ENCODE peak calls at places on chromosome 22, in ten cellular contexts. One of them, this sample, is unnamed. For H3K27me3, the result is how much of the 10 kb centered on the place peaks cover.

GRCh38 chr22:39243443-39244072 is 1.2 kb downstream of the PDGFB start:
- DNase-seq in esophagus squamous epithelium: no peak
- DNase-seq in gastrocnemius medialis: no peak
- DNase-seq in Caco-2: peak
- DNase-seq in bronchial epithelial cell: no peak
- DNase-seq in HepG2: peak
- DNase-seq in pancreas: peak
- DNase-seq in iPS DF 6.9: no peak
- DNase-seq in uterus: no peak
- DNase-seq in fibroblast of lung: no peak
- DNase-seq in this sample: no peak

GRCh38 chr22:38782402-38783094 is 11.4 kb downstream of the DNAL4 start:
- DNase-seq in Caco-2: no peak
- DNase-seq in pancreas: no peak
- DNase-seq in HepG2: no peak
- DNase-seq in fibroblast of lung: no peak
- DNase-seq in gastrocnemius medialis: no peak
- DNase-seq in bronchial epithelial cell: no peak
- DNase-seq in uterus: no peak
- DNase-seq in iPS DF 6.9: no peak
- DNase-seq in esophagus squamous epithelium: no peak
- DNase-seq in this sample: no peak

GRCh38 chr22:21917206-21917958 is 35.3 kb downstream of the PPM1F start:
- DNase-seq in uterus: no peak
- DNase-seq in Caco-2: no peak
- DNase-seq in gastrocnemius medialis: no peak
- DNase-seq in HepG2: peak
- DNase-seq in iPS DF 6.9: no peak
- DNase-seq in fibroblast of lung: peak
- DNase-seq in esophagus squamous epithelium: no peak
- DNase-seq in pancreas: peak
- DNase-seq in bronchial epithelial cell: no peak
- DNase-seq in this sample: no peak

GRCh38 chr22:42324566-42324965 is 54.1 kb upstream of the TCF20 start:
- DNase-seq in uterus: no peak
- DNase-seq in Caco-2: no peak
- DNase-seq in esophagus squamous epithelium: no peak
- DNase-seq in bronchial epithelial cell: no peak
- DNase-seq in pancreas: no peak
- DNase-seq in gastrocnemius medialis: no peak
- DNase-seq in iPS DF 6.9: no peak
- DNase-seq in fibroblast of lung: no peak
- DNase-seq in HepG2: no peak
- DNase-seq in this sample: no peak

GRCh38 chr22:28141614-28142013 is 222.6 kb upstream of the PITPNB start:
- DNase-seq in esophagus squamous epithelium: no peak
- DNase-seq in bronchial epithelial cell: peak
- DNase-seq in pancreas: no peak
- DNase-seq in gastrocnemius medialis: no peak
- DNase-seq in HepG2: no peak
- DNase-seq in uterus: no peak
- DNase-seq in Caco-2: no peak
- DNase-seq in iPS DF 6.9: no peak
- DNase-seq in fibroblast of lung: peak
- DNase-seq in this sample: peak

GRCh38 chr22:22237521-22237920 is 7.1 kb upstream of the VPREB1 start:
- DNase-seq in bronchial epithelial cell: no peak
- DNase-seq in fibroblast of lung: no peak
- DNase-seq in uterus: no peak
- DNase-seq in pancreas: no peak
- DNase-seq in Caco-2: no peak
- DNase-seq in iPS DF 6.9: no peak
- DNase-seq in HepG2: no peak
- DNase-seq in esophagus squamous epithelium: no peak
- DNase-seq in gastrocnemius medialis: no peak
- DNase-seq in this sample: no peak

GRCh38 chr22:42271191-42271813 is 849 bp upstream of the TCF20 start:
- DNase-seq in fibroblast of lung: no peak
- DNase-seq in bronchial epithelial cell: no peak
- DNase-seq in Caco-2: no peak
- DNase-seq in iPS DF 6.9: no peak
- DNase-seq in gastrocnemius medialis: no peak
- DNase-seq in esophagus squamous epithelium: no peak
- DNase-seq in pancreas: no peak
- DNase-seq in uterus: no peak
- DNase-seq in HepG2: no peak
- DNase-seq in this sample: no peak

GRCh38 chr22:42644422-42645340 is 4.3 kb upstream of the ATP5MGL start:
- DNase-seq in uterus: no peak
- DNase-seq in pancreas: no peak
- DNase-seq in bronchial epithelial cell: no peak
- DNase-seq in fibroblast of lung: peak
- DNase-seq in iPS DF 6.9: no peak
- DNase-seq in HepG2: no peak
- DNase-seq in esophagus squamous epithelium: no peak
- DNase-seq in Caco-2: no peak
- DNase-seq in gastrocnemius medialis: no peak
- DNase-seq in this sample: no peak

GRCh38 chr22:41951898-41952474 is at the start of gene SMIM45:
- DNase-seq in esophagus squamous epithelium: no peak
- DNase-seq in HepG2: no peak
- DNase-seq in pancreas: no peak
- DNase-seq in gastrocnemius medialis: no peak
- DNase-seq in uterus: no peak
- DNase-seq in iPS DF 6.9: no peak
- DNase-seq in fibroblast of lung: no peak
- DNase-seq in bronchial epithelial cell: no peak
- DNase-seq in Caco-2: no peak
- DNase-seq in this sample: no peak

GRCh38 chr22:30923168-30923900 is 45.2 kb downstream of the MORC2 start:
- DNase-seq in iPS DF 6.9: no peak
- DNase-seq in esophagus squamous epithelium: no peak
- DNase-seq in gastrocnemius medialis: no peak
- DNase-seq in HepG2: no peak
- DNase-seq in Caco-2: no peak
- DNase-seq in uterus: no peak
- DNase-seq in bronchial epithelial cell: no peak
- DNase-seq in pancreas: no peak
- DNase-seq in fibroblast of lung: no peak
- DNase-seq in this sample: no peak

DNA sequence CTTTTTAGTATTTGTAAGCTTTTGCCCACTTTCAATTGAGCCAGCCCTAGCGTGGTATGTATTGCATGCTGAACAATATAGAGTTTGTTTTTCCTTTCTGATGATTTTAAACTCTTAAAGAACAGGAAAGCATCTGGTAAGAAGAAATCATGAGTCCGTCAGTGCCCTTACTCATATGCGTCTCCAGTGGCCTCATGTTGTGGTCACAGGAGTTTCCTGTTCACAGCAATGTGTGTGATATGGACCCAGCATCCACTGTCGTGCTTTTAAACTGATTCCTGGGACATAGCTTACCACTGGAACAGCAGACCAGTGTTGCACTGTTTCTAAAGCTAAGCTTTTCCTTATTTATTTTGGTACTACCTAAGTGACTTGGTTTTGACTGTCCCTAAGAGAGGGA is 40.1 kb downstream of the BID start:
- DNase-seq in gastrocnemius medialis: no peak
- DNase-seq in HepG2: no peak
- DNase-seq in bronchial epithelial cell: no peak
- DNase-seq in Caco-2: no peak
- DNase-seq in uterus: no peak
- DNase-seq in pancreas: no peak
- DNase-seq in esophagus squamous epithelium: no peak
- DNase-seq in fibroblast of lung: no peak
- DNase-seq in iPS DF 6.9: no peak
- DNase-seq in this sample: no peak
- H3K4me3 ChIP-seq in gastrocnemius medialis: no peak
- H3K4me3 ChIP-seq in HepG2: no peak
- H3K4me3 ChIP-seq in bronchial epithelial cell: no peak
- H3K4me3 ChIP-seq in Caco-2: no peak
- H3K4me3 ChIP-seq in uterus: no peak
- H3K4me3 ChIP-seq in pancreas: no peak
- H3K4me3 ChIP-seq in esophagus squamous epithelium: no peak
- H3K4me3 ChIP-seq in fibroblast of lung: no peak
- H3K4me3 ChIP-seq in iPS DF 6.9: no peak
- H3K4me3 ChIP-seq in this sample: no peak

DNA sequence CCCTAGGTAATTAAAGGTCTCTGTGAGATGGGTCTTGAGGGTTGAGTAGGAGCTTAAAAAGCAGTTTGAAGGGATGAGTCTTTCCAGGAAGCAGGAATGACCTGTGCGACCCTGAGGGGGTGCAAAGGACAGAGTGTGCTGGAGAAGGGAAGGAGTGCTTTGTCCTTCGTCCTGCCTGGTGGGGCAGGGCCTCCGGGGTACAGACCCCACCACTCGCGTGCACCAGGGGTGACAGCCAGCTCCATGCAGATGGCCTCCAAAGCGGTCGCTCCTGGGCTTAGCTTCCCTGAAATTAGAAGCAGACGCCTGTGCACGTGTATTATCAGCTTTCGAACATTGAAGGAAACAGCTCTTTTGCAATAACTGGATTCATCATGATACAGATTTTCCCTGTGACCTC is 959.8 kb downstream of the BRD1 start:
- DNase-seq in uterus: no peak
- DNase-seq in iPS DF 6.9: no peak
- DNase-seq in Caco-2: no peak
- DNase-seq in bronchial epithelial cell: no peak
- DNase-seq in esophagus squamous epithelium: no peak
- DNase-seq in gastrocnemius medialis: no peak
- DNase-seq in pancreas: no peak
- DNase-seq in HepG2: no peak
- DNase-seq in fibroblast of lung: no peak
- DNase-seq in this sample: no peak
- H3K27me3 ChIP-seq in uterus: under half
- H3K27me3 ChIP-seq in iPS DF 6.9: under half
- H3K27me3 ChIP-seq in Caco-2: under half
- H3K27me3 ChIP-seq in bronchial epithelial cell: under half
- H3K27me3 ChIP-seq in esophagus squamous epithelium: under half
- H3K27me3 ChIP-seq in gastrocnemius medialis: under half
- H3K27me3 ChIP-seq in pancreas: under half
- H3K27me3 ChIP-seq in HepG2: under half
- H3K27me3 ChIP-seq in fibroblast of lung: under half
- H3K27me3 ChIP-seq in this sample: under half

GRCh38 chr22:37284807-37285355 is 2.6 kb downstream of the CYTH4 start:
- DNase-seq in pancreas: no peak
- DNase-seq in esophagus squamous epithelium: no peak
- DNase-seq in Caco-2: no peak
- DNase-seq in fibroblast of lung: no peak
- DNase-seq in iPS DF 6.9: no peak
- DNase-seq in gastrocnemius medialis: peak
- DNase-seq in bronchial epithelial cell: no peak
- DNase-seq in HepG2: no peak
- DNase-seq in uterus: no peak
- DNase-seq in this sample: no peak

GRCh38 chr22:37281646-37282384 is 493 bp upstream of the CYTH4 start:
- DNase-seq in esophagus squamous epithelium: no peak
- DNase-seq in fibroblast of lung: no peak
- DNase-seq in pancreas: no peak
- DNase-seq in HepG2: no peak
- DNase-seq in uterus: no peak
- DNase-seq in iPS DF 6.9: no peak
- DNase-seq in Caco-2: no peak
- DNase-seq in bronchial epithelial cell: peak
- DNase-seq in gastrocnemius medialis: no peak
- DNase-seq in this sample: no peak

GRCh38 chr22:37282385-37282677 is at the start of gene CYTH4:
- DNase-seq in bronchial epithelial cell: peak
- DNase-seq in esophagus squamous epithelium: no peak
- DNase-seq in pancreas: no peak
- DNase-seq in fibroblast of lung: no peak
- DNase-seq in HepG2: no peak
- DNase-seq in gastrocnemius medialis: no peak
- DNase-seq in Caco-2: no peak
- DNase-seq in iPS DF 6.9: no peak
- DNase-seq in uterus: no peak
- DNase-seq in this sample: no peak

GRCh38 chr22:37284126-37284806 is 2.0 kb downstream of the CYTH4 start:
- DNase-seq in Caco-2: no peak
- DNase-seq in HepG2: no peak
- DNase-seq in bronchial epithelial cell: no peak
- DNase-seq in pancreas: no peak
- DNase-seq in gastrocnemius medialis: no peak
- DNase-seq in fibroblast of lung: no peak
- DNase-seq in esophagus squamous epithelium: no peak
- DNase-seq in iPS DF 6.9: no peak
- DNase-seq in uterus: no peak
- DNase-seq in this sample: no peak

GRCh38 chr22:37283393-37283937 is 1.2 kb downstream of the CYTH4 start:
- DNase-seq in fibroblast of lung: no peak
- DNase-seq in uterus: no peak
- DNase-seq in gastrocnemius medialis: no peak
- DNase-seq in Caco-2: no peak
- DNase-seq in esophagus squamous epithelium: no peak
- DNase-seq in iPS DF 6.9: peak
- DNase-seq in bronchial epithelial cell: no peak
- DNase-seq in HepG2: no peak
- DNase-seq in pancreas: no peak
- DNase-seq in this sample: no peak
- H3K4me3 ChIP-seq in fibroblast of lung: no peak
- H3K4me3 ChIP-seq in uterus: no peak
- H3K4me3 ChIP-seq in gastrocnemius medialis: no peak
- H3K4me3 ChIP-seq in Caco-2: no peak
- H3K4me3 ChIP-seq in esophagus squamous epithelium: peak
- H3K4me3 ChIP-seq in iPS DF 6.9: no peak
- H3K4me3 ChIP-seq in bronchial epithelial cell: no peak
- H3K4me3 ChIP-seq in HepG2: no peak
- H3K4me3 ChIP-seq in pancreas: no peak
- H3K4me3 ChIP-seq in this sample: no peak

GRCh38 chr22:26612652-26613051 is 5.2 kb downstream of the CRYBB1 start:
- DNase-seq in Caco-2: no peak
- DNase-seq in gastrocnemius medialis: no peak
- DNase-seq in iPS DF 6.9: no peak
- DNase-seq in esophagus squamous epithelium: no peak
- DNase-seq in uterus: no peak
- DNase-seq in fibroblast of lung: no peak
- DNase-seq in pancreas: no peak
- DNase-seq in bronchial epithelial cell: no peak
- DNase-seq in HepG2: no peak
- DNase-seq in this sample: no peak

GRCh38 chr22:26608129-26608528 is 9.7 kb downstream of the CRYBB1 start:
- DNase-seq in gastrocnemius medialis: no peak
- DNase-seq in uterus: no peak
- DNase-seq in Caco-2: no peak
- DNase-seq in iPS DF 6.9: no peak
- DNase-seq in fibroblast of lung: no peak
- DNase-seq in bronchial epithelial cell: no peak
- DNase-seq in HepG2: no peak
- DNase-seq in esophagus squamous epithelium: no peak
- DNase-seq in pancreas: no peak
- DNase-seq in this sample: no peak

GRCh38 chr22:26610072-26610958 is 7.5 kb downstream of the CRYBB1 start:
- DNase-seq in pancreas: no peak
- DNase-seq in esophagus squamous epithelium: no peak
- DNase-seq in uterus: no peak
- DNase-seq in fibroblast of lung: peak
- DNase-seq in Caco-2: no peak
- DNase-seq in gastrocnemius medialis: no peak
- DNase-seq in iPS DF 6.9: no peak
- DNase-seq in bronchial epithelial cell: peak
- DNase-seq in HepG2: no peak
- DNase-seq in this sample: peak

GRCh38 chr22:26609287-26609686 is 8.5 kb downstream of the CRYBB1 start:
- DNase-seq in pancreas: no peak
- DNase-seq in gastrocnemius medialis: no peak
- DNase-seq in bronchial epithelial cell: no peak
- DNase-seq in Caco-2: no peak
- DNase-seq in esophagus squamous epithelium: no peak
- DNase-seq in fibroblast of lung: no peak
- DNase-seq in HepG2: no peak
- DNase-seq in uterus: no peak
- DNase-seq in iPS DF 6.9: no peak
- DNase-seq in this sample: no peak

GRCh38 chr22:26610983-26611382 is 6.8 kb downstream of the CRYBB1 start:
- DNase-seq in bronchial epithelial cell: no peak
- DNase-seq in iPS DF 6.9: no peak
- DNase-seq in esophagus squamous epithelium: no peak
- DNase-seq in pancreas: no peak
- DNase-seq in Caco-2: no peak
- DNase-seq in uterus: no peak
- DNase-seq in gastrocnemius medialis: no peak
- DNase-seq in fibroblast of lung: no peak
- DNase-seq in HepG2: no peak
- DNase-seq in this sample: no peak
- H3K27me3 ChIP-seq in bronchial epithelial cell: under half
- H3K27me3 ChIP-seq in iPS DF 6.9: under half
- H3K27me3 ChIP-seq in esophagus squamous epithelium: under half
- H3K27me3 ChIP-seq in pancreas: under half
- H3K27me3 ChIP-seq in Caco-2: under half
- H3K27me3 ChIP-seq in uterus: under half
- H3K27me3 ChIP-seq in gastrocnemius medialis: under half
- H3K27me3 ChIP-seq in fibroblast of lung: under half
- H3K27me3 ChIP-seq in HepG2: under half
- H3K27me3 ChIP-seq in this sample: under half